ENCODE peak calls at places on chromosome 13, in seven cellular contexts. D is AG09309; Z is GM10248; I is brain microvascular endothelial cell; V is stimulated activated CD4-positive, alpha-beta T cell treated with anti-CD3 and anti-CD28 coated beads, Interleukin-2, amount 100 ng/mL, for 24 hours; W is T-helper 1 cell; C is Peyer's patch. H is an unnamed sample.

GRCh38 chr13:24183741-24184182 is 23.2 kb downstream of the SPATA13 start:
- DNase-seq in V (no peak), D (no peak), Z (no peak), I (no peak), W (no peak), C (peak; percentile 60), H (no peak)

GRCh38 chr13:113930711-113931637 is 42.9 kb downstream of the C13orf46 start:
- DNase-seq in I (no peak), D (no peak), C (peak; percentile 38), V (peak; percentile 39), Z (peak; percentile 66), W (peak; percentile 34), H (peak; percentile 75)

GRCh38 chr13:27053902-27054595 is 117.6 kb downstream of the USP12 start:
- DNase-seq in D (peak; percentile 55), I (peak; percentile 64), Z (no peak), C (no peak), W (no peak), V (no peak), H (no peak)

GRCh38 chr13:32852568-32852967 is 163.7 kb upstream of the KL start:
- DNase-seq in V (no peak), C (no peak), D (peak; percentile 14), Z (no peak), I (no peak), W (no peak), H (no peak)

GRCh38 chr13:112525306-112525945 is 62.5 kb downstream of the TUBGCP3 start:
- DNase-seq in W (no peak), V (no peak), C (no peak), Z (no peak), I (no peak), D (no peak), H (no peak)

GRCh38 chr13:74560325-74560724 is 426.1 kb upstream of the KLF12 start:
- DNase-seq in V (no peak), C (no peak), I (no peak), Z (no peak), W (no peak), D (no peak), H (no peak)

GRCh38 chr13:22265563-22265962 is 594.7 kb downstream of the FGF9 start:
- DNase-seq in W (no peak), Z (no peak), C (no peak), D (no peak), I (no peak), V (no peak), H (no peak)

GRCh38 chr13:27583645-27584044 is 36.7 kb downstream of the LNX2 start:
- DNase-seq in C (no peak), Z (no peak), W (no peak), V (no peak), I (peak; percentile 39), D (no peak), H (no peak)

GRCh38 chr13:97004096-97004876 is 10.0 kb upstream of the OXGR1 start:
- DNase-seq in C (no peak), Z (no peak), V (no peak), D (no peak), W (no peak), I (peak; percentile 77), H (no peak)

GRCh38 chr13:97125051-97125809 is 96.9 kb upstream of the MBNL2 start:
- DNase-seq in I (peak; percentile 77), W (no peak), D (no peak), Z (no peak), C (no peak), V (peak; percentile 35), H (no peak)

GRCh38 chr13:49098198-49098597 is 121.9 kb upstream of the MLNR start:
- DNase-seq in C (no peak), Z (no peak), I (peak; percentile 97), V (no peak), D (peak; percentile 90), W (no peak), H (no peak)

GRCh38 chr13:100019780-100020356 is 38.3 kb downstream of the ZIC2 start:
- DNase-seq in W (no peak), V (no peak), Z (no peak), C (no peak), D (no peak), I (no peak), H (no peak)

GRCh38 chr13:60431108-60431700 is 34.2 kb downstream of the TDRD3 start:
- DNase-seq in C (no peak), W (no peak), D (peak; percentile 37), I (peak; percentile 26), Z (peak; percentile 25), V (no peak), H (no peak)

GRCh38 chr13:110509478-110509926 is 52.0 kb downstream of the RAB20 start:
- DNase-seq in D (no peak), W (no peak), Z (no peak), C (no peak), V (no peak), I (no peak), H (no peak)

GRCh38 chr13:93248627-93249047 is 22.0 kb downstream of the GPC6 start:
- DNase-seq in V (no peak), D (no peak), W (no peak), Z (no peak), C (no peak), I (peak; percentile 63), H (no peak)

GRCh38 chr13:103140001-103140671 is 73.9 kb upstream of the SLC10A2 start:
- DNase-seq in I (peak; percentile 33), V (no peak), C (no peak), W (no peak), Z (peak; percentile 52), D (no peak), H (no peak)

GRCh38 chr13:84870190-84870589 is 929.0 kb downstream of the SLITRK6 start:
- DNase-seq in V (no peak), Z (no peak), I (no peak), W (no peak), C (no peak), D (no peak), H (no peak)

GRCh38 chr13:54356209-54356608 is 1327.6 kb downstream of the OLFM4 start:
- DNase-seq in I (no peak), D (no peak), V (no peak), W (no peak), C (no peak), Z (no peak), H (no peak)

GRCh38 chr13:110493613-110494012 is 67.9 kb downstream of the RAB20 start:
- DNase-seq in V (no peak), Z (no peak), D (no peak), C (no peak), I (no peak), W (no peak), H (no peak)

GRCh38 chr13:82717249-82717648 is 1165.0 kb downstream of the SLITRK1 start:
- DNase-seq in W (no peak), D (peak; percentile 33), C (no peak), Z (no peak), I (peak; percentile 59), V (no peak), H (no peak)

GRCh38 chr13:101515504-101515903 is 63.0 kb downstream of the ITGBL1 start:
- DNase-seq in W (no peak), Z (no peak), V (no peak), I (no peak), C (no peak), D (no peak), H (no peak)

GRCh38 chr13:59352600-59352999 is 811.1 kb downstream of the DIAPH3 start:
- DNase-seq in D (no peak), I (no peak), V (no peak), Z (no peak), W (no peak), C (no peak), H (no peak)

GRCh38 chr13:106522898-106523525 is 12.4 kb downstream of the EFNB2 start:
- DNase-seq in I (peak; percentile 17), Z (no peak), W (no peak), V (no peak), D (no peak), C (no peak), H (no peak)

GRCh38 chr13:29583073-29583785 is 12.3 kb downstream of the SLC7A1 start:
- DNase-seq in D (peak; percentile 53), W (no peak), V (no peak), C (no peak), Z (no peak), I (peak; percentile 49), H (no peak)

GRCh38 chr13:44627441-44627840 is 51.3 kb upstream of the TSC22D1 start:
- DNase-seq in Z (no peak), C (no peak), W (no peak), D (no peak), V (no peak), I (no peak), H (no peak)

H was measured in CD8-positive, alpha-beta T cell.